ENCODE peak calls at places on chromosomes 6 and 20, in six cellular contexts. Q is stomach, J is colonic mucosa, P is HFFc6, Y is osteocyte, K is upper lobe of right lung. L is an unnamed sample.

GRCh38 chr6:39260953-39261352 is 31.7 kb upstream of the KCNK5 start:
- DNase-seq in Q (no peak), J (no peak), P (no peak), Y (no peak), K (no peak), L (no peak)

GRCh38 chr20:58261660-58262059 is 33.2 kb upstream of the ANKRD60 start:
- DNase-seq in Q (no peak), J (no peak), P (no peak), Y (no peak), K (no peak), L (no peak)

GRCh38 chr20:58627212-58628072 is 23.6 kb upstream of the STX16 start:
- DNase-seq in Q (no peak), J (no peak), P (no peak), Y (no peak), K (no peak), L (no peak)

GRCh38 chr6:31579546-31580445 is 2.4 kb downstream of the LTB start:
- DNase-seq in Q (no peak), J (no peak), P (no peak), Y (no peak), K (no peak), L (no peak)

GRCh38 chr6:1285589-1286340 is 26.1 kb upstream of the FOXQ1 start:
- DNase-seq in Q (no peak), J (no peak), P (peak; percentile 77), Y (no peak), K (no peak), L (no peak)

GRCh38 chr20:43055181-43055884 is 134.4 kb downstream of the PTPRT start:
- DNase-seq in Q (no peak), J (no peak), P (no peak), Y (no peak), K (no peak), L (no peak)

GRCh38 chr6:31887608-31888007 is 8.8 kb upstream of the SLC44A4 start:
- DNase-seq in Q (no peak), J (no peak), P (no peak), Y (no peak), K (no peak), L (no peak)

GRCh38 chr20:8309638-8310037 is 177.6 kb downstream of the PLCB1 start:
- DNase-seq in Q (no peak), J (no peak), P (no peak), Y (no peak), K (no peak), L (no peak)

GRCh38 chr20:43863821-43864544 is 50.7 kb upstream of the TOX2 start:
- DNase-seq in Q (no peak), J (no peak), P (no peak), Y (no peak), K (no peak), L (no peak)

GRCh38 chr6:118611334-118611733 is 40.1 kb downstream of the CEP85L start:
- DNase-seq in Q (no peak), J (no peak), P (no peak), Y (no peak), K (no peak), L (no peak)

GRCh38 chr6:52537001-52537753 is 39.7 kb downstream of the TRAM2 start:
- DNase-seq in Q (no peak), J (no peak), P (no peak), Y (no peak), K (no peak), L (no peak)

GRCh38 chr6:28940294-28940858 is 16.6 kb upstream of the TRIM27 start:
- DNase-seq in Q (no peak), J (peak; percentile 78), P (no peak), Y (no peak), K (no peak), L (no peak)

GRCh38 chr6:132798820-132799538 is 542 bp upstream of the SLC18B1 start:
- DNase-seq in Q (peak; percentile 88), J (peak; percentile 87), P (peak; percentile 49), Y (no peak), K (peak; percentile 85), L (peak; percentile 73)

GRCh38 chr6:159943101-159943632 is 25.7 kb upstream of the IGF2R start:
- DNase-seq in Q (no peak), J (no peak), P (peak; percentile 37), Y (peak; percentile 63), K (no peak), L (no peak)

GRCh38 chr6:43575105-43575771 is 600 bp downstream of the XPO5 start:
- DNase-seq in Q (peak; percentile 36), J (peak; percentile 48), P (no peak), Y (no peak), K (peak; percentile 82), L (peak; percentile 79)

GRCh38 chr6:43578748-43579147 is 2.8 kb downstream of the POLH start:
- DNase-seq in Q (no peak), J (no peak), P (no peak), Y (no peak), K (no peak), L (no peak)

GRCh38 chr6:43579171-43579570 is 3.2 kb downstream of the POLH start:
- DNase-seq in Q (no peak), J (no peak), P (peak; percentile 9), Y (no peak), K (no peak), L (no peak)

GRCh38 chr6:43572015-43572414 is 3.8 kb downstream of the XPO5 start:
- DNase-seq in Q (no peak), J (no peak), P (no peak), Y (no peak), K (no peak), L (no peak)

GRCh38 chr6:43575772-43576551 is at the start of the genes POLH and XPO5:
- DNase-seq in Q (peak; percentile 95), J (peak; percentile 93), P (peak; percentile 87), Y (peak; percentile 97), K (peak; percentile 97), L (peak; percentile 91)
- TF ChIP-seq CTCF in Q (no peak), J (no peak), P (peak; percentile 13), Y (peak; percentile 33), K (no peak), L (peak; percentile 21)

GRCh38 chr6:17280138-17280537 is 1.0 kb upstream of the RBM24 start:
- DNase-seq in Q (no peak), J (no peak), P (no peak), Y (no peak), K (no peak), L (no peak)

GRCh38 chr6:17281497-17282481 is 628 bp downstream of the RBM24 start:
- DNase-seq in Q (no peak), J (peak; percentile 38), P (no peak), Y (no peak), K (no peak), L (peak; percentile 70)

GRCh38 chr6:17278289-17279061 is 2.7 kb upstream of the RBM24 start:
- DNase-seq in Q (no peak), J (no peak), P (peak; percentile 84), Y (no peak), K (no peak), L (no peak)

GRCh38 chr6:17281100-17281496 is at the start of gene RBM24:
- DNase-seq in Q (peak; percentile 61), J (peak; percentile 86), P (peak; percentile 75), Y (peak; percentile 92), K (peak; percentile 82), L (peak; percentile 73)

DNA sequence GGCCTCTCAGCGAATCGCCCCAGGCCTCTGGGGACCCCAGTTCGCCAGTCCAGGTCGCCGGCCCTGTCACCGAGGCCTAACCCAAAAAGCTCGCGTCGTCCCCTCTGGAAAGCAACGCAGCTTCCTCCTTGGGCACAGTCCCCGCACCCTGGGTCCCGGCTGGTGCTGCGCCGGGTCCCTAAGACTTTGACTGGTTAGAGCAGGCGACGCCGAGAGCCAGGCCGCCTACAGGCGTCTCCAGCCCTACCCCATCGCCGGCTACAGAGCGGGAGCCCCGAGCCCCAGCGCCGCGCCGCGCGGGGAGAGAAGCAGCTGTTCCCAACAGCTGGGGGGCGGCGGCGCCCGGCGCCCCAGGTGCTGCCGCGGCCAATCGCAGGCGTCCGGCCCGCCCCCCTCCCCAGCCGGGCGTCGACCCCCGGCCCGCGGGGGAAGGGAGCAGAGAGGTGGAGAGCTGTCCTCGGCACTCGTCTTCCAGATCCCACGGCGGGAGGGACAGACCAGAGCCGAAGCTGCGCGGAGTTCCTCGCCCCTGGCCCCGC is 540 bp upstream of the RBM24 start:
- DNase-seq in Q (peak; percentile 30), J (peak; percentile 54), P (peak; percentile 12), Y (peak; percentile 86), K (peak; percentile 71), L (peak; percentile 73)
- TF ChIP-seq CTCF in Q (no peak), J (no peak), P (peak; percentile 51), Y (no peak), K (no peak), L (peak; percentile 38)

GRCh38 chr20:12925214-12925755 is 83.5 kb upstream of the SPTLC3 start:
- DNase-seq in Q (peak; percentile 35), J (peak; percentile 45), P (peak; percentile 59), Y (peak; percentile 89), K (no peak), L (peak; percentile 78)
- TF ChIP-seq CTCF in Q (peak; percentile 63), J (peak; percentile 79), P (peak; percentile 79), Y (peak; percentile 96), K (peak; percentile 80), L (peak; percentile 98)

GRCh38 chr6:33908025-33908424 is 104.2 kb upstream of the MLN start:
- DNase-seq in Q (no peak), J (no peak), P (no peak), Y (no peak), K (no peak), L (no peak)
- TF ChIP-seq CTCF in Q (no peak), J (no peak), P (no peak), Y (no peak), K (no peak), L (no peak)

GRCh38 chr20:46129955-46130481 is 11.9 kb downstream of the CD40 start:
- DNase-seq in Q (no peak), J (no peak), P (no peak), Y (no peak), K (no peak), L (no peak)

GRCh38 chr20:46127396-46128010 is 9.4 kb downstream of the CD40 start:
- DNase-seq in Q (no peak), J (no peak), P (no peak), Y (no peak), K (no peak), L (no peak)

GRCh38 chr20:46126440-46127056 is 8.4 kb downstream of the CD40 start:
- DNase-seq in Q (no peak), J (no peak), P (no peak), Y (no peak), K (no peak), L (no peak)

GRCh38 chr20:46130534-46130933 is 12.4 kb downstream of the CD40 start:
- DNase-seq in Q (no peak), J (no peak), P (no peak), Y (no peak), K (peak; percentile 47), L (no peak)

GRCh38 chr20:46128310-46129151 is 10.4 kb downstream of the CD40 start:
- DNase-seq in Q (peak; percentile 29), J (no peak), P (no peak), Y (no peak), K (no peak), L (no peak)
- TF ChIP-seq CTCF in Q (peak; percentile 25), J (peak; percentile 32), P (peak; percentile 84), Y (peak; percentile 58), K (peak; percentile 53), L (peak; percentile 79)

L was measured in type B pancreatic cell.